ENCODE peak calls at places on chromosomes 6 and 20, in ten cellular contexts. Y, A, N, J, Z, I, P, G, K and U are unnamed samples.
A peak's percentile ranks its signal among the peaks of the same experiment; 100 is the strongest.

GRCh38 chr6:160042014-160042773 is 73.3 kb downstream of the IGF2R start:
- DNase-seq in Y (no peak), A (no peak), N (no peak), J (peak; percentile 91), Z (peak; percentile 97), I (no peak), P (no peak), G (no peak), K (no peak), U (no peak)

GRCh38 chr6:157219201-157220200 is 103.8 kb downstream of the TMEM242 start:
- DNase-seq in Y (no peak), A (no peak), N (peak; percentile 48), J (peak; percentile 54), Z (peak; percentile 62), I (no peak), P (no peak), G (no peak), K (peak; percentile 50), U (no peak)

GRCh38 chr6:109961666-109962065 is 16.4 kb upstream of the GPR6 start:
- DNase-seq in Y (no peak), A (no peak), N (no peak), J (no peak), Z (peak; percentile 74), I (no peak), P (no peak), G (no peak), K (no peak), U (no peak)

GRCh38 chr20:9488063-9488462 is 26.3 kb upstream of the LAMP5 start:
- DNase-seq in Y (no peak), A (no peak), N (no peak), J (no peak), Z (no peak), I (no peak), P (no peak), G (no peak), K (no peak), U (no peak)

GRCh38 chr20:63823691-63824311 is 7.3 kb downstream of the ZBTB46 start:
- DNase-seq in Y (no peak), A (no peak), N (no peak), J (no peak), Z (no peak), I (no peak), P (no peak), G (no peak), K (no peak), U (no peak)

GRCh38 chr6:134835998-134836397 is 113.9 kb downstream of the ALDH8A1 start:
- DNase-seq in Y (no peak), A (no peak), N (no peak), J (peak; percentile 48), Z (no peak), I (no peak), P (no peak), G (no peak), K (no peak), U (no peak)

GRCh38 chr6:133277228-133277894 is 36.2 kb downstream of the EYA4 start:
- DNase-seq in Y (no peak), A (no peak), N (no peak), J (no peak), Z (peak; percentile 75), I (no peak), P (no peak), G (no peak), K (no peak), U (no peak)

GRCh38 chr6:165245716-165246115 is 63.7 kb downstream of the C6orf118 start:
- DNase-seq in Y (no peak), A (no peak), N (no peak), J (no peak), Z (peak; percentile 54), I (no peak), P (no peak), G (no peak), K (no peak), U (no peak)

GRCh38 chr6:87397656-87398055 is 10.1 kb upstream of the CFAP206 start:
- DNase-seq in Y (no peak), A (no peak), N (no peak), J (no peak), Z (no peak), I (no peak), P (no peak), G (no peak), K (no peak), U (no peak)

GRCh38 chr6:160215232-160215631 is 43.4 kb downstream of the SLC22A2 start:
- DNase-seq in Y (no peak), A (no peak), N (no peak), J (no peak), Z (peak; percentile 88), I (no peak), P (no peak), G (no peak), K (no peak), U (no peak)

GRCh38 chr20:7505835-7506221 is 434.4 kb downstream of the HAO1 start:
- DNase-seq in Y (no peak), A (no peak), N (no peak), J (no peak), Z (peak; percentile 28), I (no peak), P (no peak), G (no peak), K (no peak), U (no peak)

GRCh38 chr20:53513168-53513488 is 80.5 kb downstream of the ZNF217 start:
- DNase-seq in Y (no peak), A (no peak), N (no peak), J (peak; percentile 45), Z (peak; percentile 25), I (no peak), P (no peak), G (no peak), K (no peak), U (no peak)

GRCh38 chr6:166750125-166750793 is 123.2 kb upstream of the RPS6KA2 start:
- DNase-seq in Y (no peak), A (no peak), N (no peak), J (peak; percentile 5), Z (peak; percentile 27), I (no peak), P (no peak), G (no peak), K (no peak), U (no peak)

GRCh38 chr6:22147469-22147815 is 149.4 kb downstream of the PRL start:
- DNase-seq in Y (no peak), A (no peak), N (no peak), J (no peak), Z (no peak), I (no peak), P (no peak), G (no peak), K (no peak), U (no peak)

GRCh38 chr6:22146581-22147468 is 150.0 kb downstream of the PRL start:
- DNase-seq in Y (no peak), A (peak; percentile 40), N (no peak), J (peak; percentile 18), Z (peak; percentile 57), I (no peak), P (no peak), G (no peak), K (no peak), U (no peak)

GRCh38 chr6:22147983-22148797 is 148.6 kb downstream of the PRL start:
- DNase-seq in Y (no peak), A (no peak), N (no peak), J (peak; percentile 62), Z (peak; percentile 68), I (no peak), P (no peak), G (no peak), K (peak; percentile 21), U (peak; percentile 27)

GRCh38 chr6:22145294-22145693 is 151.5 kb downstream of the PRL start:
- DNase-seq in Y (no peak), A (no peak), N (no peak), J (no peak), Z (no peak), I (no peak), P (no peak), G (no peak), K (no peak), U (no peak)

DNA sequence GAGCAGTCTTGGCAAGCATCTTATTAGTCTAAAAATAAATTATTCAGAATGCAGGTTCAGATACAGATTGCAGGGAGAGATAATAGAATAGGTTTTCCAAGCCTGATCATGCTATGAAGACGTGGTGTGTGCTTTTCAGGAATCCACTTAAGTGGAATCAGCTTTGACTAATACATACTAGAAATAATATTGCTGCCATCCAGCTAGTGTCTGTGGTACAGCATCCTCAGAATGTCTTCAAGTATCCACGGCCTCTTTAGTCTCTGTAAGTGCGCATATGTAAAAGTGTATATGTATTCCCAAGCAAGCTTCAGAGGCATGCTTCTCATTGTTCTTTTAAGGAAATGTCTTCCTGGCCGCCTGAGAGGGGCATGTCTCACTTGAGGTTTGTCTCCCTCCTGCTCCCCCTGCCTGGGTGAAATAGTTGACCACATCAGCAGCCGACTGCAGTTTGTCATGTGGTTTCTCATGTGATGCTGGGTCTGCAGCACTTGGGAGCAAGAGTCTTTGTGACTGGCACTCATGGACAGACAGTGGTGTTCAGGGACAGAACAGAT is 150.9 kb downstream of the PRL start:
- DNase-seq in Y (no peak), A (peak; percentile 26), N (no peak), J (peak; percentile 69), Z (peak; percentile 13), I (no peak), P (no peak), G (no peak), K (peak; percentile 26), U (no peak)
- TF ChIP-seq CTCF in Y (peak; percentile 44), A (peak; percentile 15), N (no peak), J (peak; percentile 23), Z (no peak), I (no peak), P (no peak), G (no peak), K (no peak), U (peak; percentile 22)

DNA sequence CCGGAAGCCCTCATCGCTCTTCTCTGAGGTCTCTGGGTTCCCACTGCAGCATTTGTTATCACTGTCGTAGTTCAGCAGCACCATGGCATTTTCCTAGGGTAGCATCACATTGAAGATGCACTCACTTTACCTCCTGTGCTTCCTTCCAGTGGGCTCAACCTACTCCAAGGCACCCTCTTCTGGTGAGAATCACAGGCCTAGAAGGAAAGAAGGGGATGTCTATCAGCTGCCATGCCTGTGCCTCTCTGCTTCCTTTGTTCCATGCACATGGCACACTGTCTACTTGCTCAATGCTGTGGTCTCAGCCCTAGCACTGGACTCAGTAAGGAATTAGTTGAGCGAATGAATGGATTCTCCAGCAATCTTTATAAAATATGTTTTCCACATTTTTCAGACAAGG is 22.6 kb downstream of the CST4 start:
- DNase-seq in Y (no peak), A (no peak), N (no peak), J (peak; percentile 28), Z (no peak), I (no peak), P (no peak), G (no peak), K (no peak), U (no peak)
- TF ChIP-seq CTCF in Y (no peak), A (no peak), N (no peak), J (peak; percentile 38), Z (no peak), I (no peak), P (no peak), G (no peak), K (no peak), U (no peak)

GRCh38 chr20:51768759-51769517 is 748 bp upstream of the ATP9A start:
- DNase-seq in Y (no peak), A (peak; percentile 34), N (no peak), J (no peak), Z (no peak), I (no peak), P (no peak), G (no peak), K (no peak), U (no peak)
- TF ChIP-seq CTCF in Y (no peak), A (no peak), N (no peak), J (no peak), Z (no peak), I (no peak), P (no peak), G (peak; percentile 9), K (no peak), U (no peak)

GRCh38 chr6:129575378-129576118 is 134.4 kb downstream of the ARHGAP18 start:
- DNase-seq in Y (no peak), A (no peak), N (no peak), J (peak; percentile 74), Z (peak; percentile 58), I (no peak), P (no peak), G (no peak), K (no peak), U (peak; percentile 27)
- TF ChIP-seq CTCF in Y (peak; percentile 77), A (peak; percentile 32), N (peak; percentile 85), J (peak; percentile 73), Z (peak; percentile 65), I (peak; percentile 14), P (peak; percentile 40), G (peak; percentile 34), K (peak; percentile 50), U (peak; percentile 80)